ENCODE peak calls at places on chromosomes 11 and 22, in four cellular contexts. One of them, this sample, is unnamed.

GRCh38 chr11:121634889-121635288 is 182.1 kb upstream of the SORL1-AS1 start:
- DNase-seq in upper lobe of right lung: no peak
- DNase-seq in tibial artery: no peak
- DNase-seq in Peyer's patch: no peak
- DNase-seq in this sample: no peak

GRCh38 chr11:111815489-111815888 is 49.3 kb upstream of the PPP2R1B start:
- DNase-seq in upper lobe of right lung: no peak
- DNase-seq in tibial artery: no peak
- DNase-seq in Peyer's patch: no peak
- DNase-seq in this sample: no peak

GRCh38 chr22:19201858-19202798 is 23.6 kb upstream of the SLC25A1 start:
- DNase-seq in upper lobe of right lung: no peak
- DNase-seq in tibial artery: no peak
- DNase-seq in Peyer's patch: peak
- DNase-seq in this sample: no peak

GRCh38 chr11:80103149-80103859 is 662.5 kb upstream of the TENM4 start:
- DNase-seq in upper lobe of right lung: no peak
- DNase-seq in tibial artery: no peak
- DNase-seq in Peyer's patch: no peak
- DNase-seq in this sample: no peak

GRCh38 chr11:75219869-75220268 is 20.7 kb upstream of the TPBGL start:
- DNase-seq in upper lobe of right lung: no peak
- DNase-seq in tibial artery: no peak
- DNase-seq in Peyer's patch: peak
- DNase-seq in this sample: no peak

GRCh38 chr11:13776134-13776815 is 107.8 kb downstream of the FAR1 start:
- DNase-seq in upper lobe of right lung: no peak
- DNase-seq in tibial artery: no peak
- DNase-seq in Peyer's patch: no peak
- DNase-seq in this sample: no peak

GRCh38 chr11:114059278-114059983 is at the start of gene ZBTB16:
- DNase-seq in upper lobe of right lung: peak
- DNase-seq in tibial artery: peak
- DNase-seq in Peyer's patch: peak
- DNase-seq in this sample: peak

GRCh38 chr11:102252339-102252891 is 64.9 kb upstream of the BIRC3 start:
- DNase-seq in upper lobe of right lung: no peak
- DNase-seq in tibial artery: no peak
- DNase-seq in Peyer's patch: no peak
- DNase-seq in this sample: no peak

GRCh38 chr11:73493838-73494598 is 103.9 kb downstream of the FAM168A start:
- DNase-seq in upper lobe of right lung: no peak
- DNase-seq in tibial artery: no peak
- DNase-seq in Peyer's patch: no peak
- DNase-seq in this sample: no peak

GRCh38 chr11:12318791-12319733 is 58.3 kb upstream of the PARVA start:
- DNase-seq in upper lobe of right lung: no peak
- DNase-seq in tibial artery: no peak
- DNase-seq in Peyer's patch: no peak
- DNase-seq in this sample: no peak

GRCh38 chr11:2892215-2893020 is 6.8 kb upstream of the CDKN1C start:
- DNase-seq in upper lobe of right lung: peak
- DNase-seq in tibial artery: peak
- DNase-seq in Peyer's patch: peak
- DNase-seq in this sample: no peak

GRCh38 chr11:9251306-9251705 is 13.8 kb downstream of the DENND5A start:
- DNase-seq in upper lobe of right lung: no peak
- DNase-seq in tibial artery: no peak
- DNase-seq in Peyer's patch: no peak
- DNase-seq in this sample: no peak

GRCh38 chr22:49746065-49746464 is 81.6 kb downstream of the BRD1 start:
- DNase-seq in upper lobe of right lung: no peak
- DNase-seq in tibial artery: no peak
- DNase-seq in Peyer's patch: no peak
- DNase-seq in this sample: no peak

GRCh38 chr22:36288571-36289405 is 35.9 kb downstream of the APOL1 start:
- DNase-seq in upper lobe of right lung: peak
- DNase-seq in tibial artery: peak
- DNase-seq in Peyer's patch: peak
- DNase-seq in this sample: no peak

GRCh38 chr11:64868904-64869570 is 9.4 kb downstream of the EHD1 start:
- DNase-seq in upper lobe of right lung: no peak
- DNase-seq in tibial artery: peak
- DNase-seq in Peyer's patch: no peak
- DNase-seq in this sample: no peak

GRCh38 chr11:116336540-116336939 is 436.2 kb downstream of the BUD13 start:
- DNase-seq in upper lobe of right lung: no peak
- DNase-seq in tibial artery: no peak
- DNase-seq in Peyer's patch: no peak
- DNase-seq in this sample: peak

GRCh38 chr11:68312780-68313573 is 586 bp downstream of the LRP5 start:
- DNase-seq in upper lobe of right lung: peak
- DNase-seq in tibial artery: no peak
- DNase-seq in Peyer's patch: peak
- DNase-seq in this sample: no peak

GRCh38 chr11:15938983-15939382 is 417.4 kb downstream of the SOX6 start:
- DNase-seq in upper lobe of right lung: no peak
- DNase-seq in tibial artery: no peak
- DNase-seq in Peyer's patch: no peak
- DNase-seq in this sample: no peak

GRCh38 chr22:18984564-18984963 is 48.5 kb upstream of the PRODH start:
- DNase-seq in upper lobe of right lung: no peak
- DNase-seq in tibial artery: no peak
- DNase-seq in Peyer's patch: peak
- DNase-seq in this sample: peak

GRCh38 chr11:85845052-85845631 is 10.0 kb upstream of the CCDC83 start:
- DNase-seq in upper lobe of right lung: no peak
- DNase-seq in tibial artery: no peak
- DNase-seq in Peyer's patch: no peak
- DNase-seq in this sample: no peak

GRCh38 chr11:28490763-28491382 is 382.7 kb downstream of the METTL15 start:
- DNase-seq in upper lobe of right lung: no peak
- DNase-seq in tibial artery: no peak
- DNase-seq in Peyer's patch: no peak
- DNase-seq in this sample: no peak

GRCh38 chr11:76805206-76805913 is 22.2 kb downstream of the TSKU start:
- DNase-seq in upper lobe of right lung: peak
- DNase-seq in tibial artery: no peak
- DNase-seq in Peyer's patch: peak
- DNase-seq in this sample: peak

GRCh38 chr22:36562261-36562835 is 33.4 kb upstream of the EIF3D start:
- DNase-seq in upper lobe of right lung: no peak
- DNase-seq in tibial artery: no peak
- DNase-seq in Peyer's patch: no peak
- DNase-seq in this sample: no peak

GRCh38 chr11:2791521-2792375 is 92.0 kb upstream of the KCNQ1OT1 start:
- DNase-seq in upper lobe of right lung: peak
- DNase-seq in tibial artery: peak
- DNase-seq in Peyer's patch: peak
- DNase-seq in this sample: peak

GRCh38 chr11:36240178-36240577 is 49.0 kb downstream of the COMMD9 start:
- DNase-seq in upper lobe of right lung: no peak
- DNase-seq in tibial artery: no peak
- DNase-seq in Peyer's patch: no peak
- DNase-seq in this sample: no peak

GRCh38 chr22:42630901-42631602 is 9.3 kb downstream of the ATP5MGL start:
- DNase-seq in upper lobe of right lung: no peak
- DNase-seq in tibial artery: no peak
- DNase-seq in Peyer's patch: peak
- DNase-seq in this sample: no peak

GRCh38 chr11:76684470-76684869 is 13.9 kb upstream of the LRRC32 start:
- DNase-seq in upper lobe of right lung: no peak
- DNase-seq in tibial artery: no peak
- DNase-seq in Peyer's patch: no peak
- DNase-seq in this sample: no peak

GRCh38 chr11:125364085-125364822 is 131.8 kb downstream of the FEZ1 start:
- DNase-seq in upper lobe of right lung: no peak
- DNase-seq in tibial artery: no peak
- DNase-seq in Peyer's patch: no peak
- DNase-seq in this sample: no peak
- TF ChIP-seq CTCF in upper lobe of right lung: no peak
- TF ChIP-seq CTCF in tibial artery: no peak
- TF ChIP-seq CTCF in Peyer's patch: no peak
- TF ChIP-seq CTCF in this sample: peak

DNA sequence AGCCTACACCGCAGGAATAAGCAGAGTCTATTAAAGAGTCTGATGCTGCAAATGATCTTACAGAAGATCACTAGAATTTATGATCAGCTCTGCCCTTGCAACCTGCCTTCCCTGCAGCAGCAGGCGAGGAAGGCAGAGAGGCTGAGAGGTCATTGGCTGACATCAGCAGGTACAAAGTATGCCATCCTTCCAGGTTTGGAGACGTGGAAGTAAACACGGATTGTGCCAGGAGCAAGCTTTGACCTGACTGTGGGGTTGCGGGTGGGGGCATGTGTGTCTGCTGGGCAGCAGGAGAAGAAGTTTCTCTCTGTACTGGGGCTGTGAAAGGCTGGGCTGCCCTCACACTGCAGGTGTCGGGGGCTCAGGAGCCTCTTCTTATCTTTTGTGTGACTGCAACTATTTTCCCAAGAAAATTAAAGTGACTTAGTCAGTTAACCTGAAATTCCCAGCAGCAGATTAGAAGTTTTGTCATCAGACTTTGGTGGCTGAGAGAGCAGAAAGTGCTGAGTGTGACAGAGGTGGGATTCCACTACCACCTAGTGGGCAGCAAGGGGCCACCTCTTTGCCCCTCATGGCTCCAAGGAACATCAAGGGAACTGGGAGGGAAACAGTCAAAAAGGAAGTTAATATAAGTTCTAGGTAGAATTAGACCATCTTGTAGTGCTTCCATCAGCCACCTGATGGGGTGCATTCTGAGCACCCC is 565.9 kb downstream of the ETS1 start:
- DNase-seq in upper lobe of right lung: no peak
- DNase-seq in tibial artery: no peak
- DNase-seq in Peyer's patch: no peak
- DNase-seq in this sample: no peak
- TF ChIP-seq CTCF in upper lobe of right lung: no peak
- TF ChIP-seq CTCF in tibial artery: no peak
- TF ChIP-seq CTCF in Peyer's patch: no peak
- TF ChIP-seq CTCF in this sample: peak

DNA sequence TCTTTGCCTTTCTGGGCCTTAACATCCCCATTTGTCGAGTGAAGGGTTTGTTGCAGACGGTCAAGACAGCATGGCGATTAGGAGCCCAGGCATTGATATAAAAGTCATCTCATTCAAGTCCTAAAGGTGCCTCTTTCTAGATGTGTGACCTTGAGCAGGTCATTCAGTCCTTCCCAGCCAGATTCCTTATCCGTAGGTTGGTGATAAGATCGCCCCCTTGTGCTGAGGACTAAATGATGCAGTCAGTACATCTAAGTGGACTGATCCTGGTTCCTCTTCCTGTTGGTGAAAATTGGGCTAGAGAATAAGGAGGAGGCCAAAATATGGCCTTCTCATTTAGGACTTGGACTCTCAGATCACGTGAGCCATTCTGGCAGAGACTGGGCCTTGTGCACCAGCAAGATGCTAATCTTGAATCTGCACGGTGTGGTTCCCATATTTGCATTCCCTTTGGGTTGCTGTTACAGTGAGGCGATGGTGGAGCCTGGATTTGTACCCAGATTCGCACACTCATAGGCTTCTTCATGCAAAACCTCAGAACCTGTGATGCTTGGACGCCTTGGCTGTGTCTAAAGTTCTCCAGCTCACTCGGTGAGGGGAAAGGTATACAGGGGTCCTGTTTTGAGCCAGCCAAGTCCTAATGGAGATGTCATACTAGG is 156.8 kb downstream of the MYO18B start:
- DNase-seq in upper lobe of right lung: no peak
- DNase-seq in tibial artery: no peak
- DNase-seq in Peyer's patch: no peak
- DNase-seq in this sample: no peak
- TF ChIP-seq CTCF in upper lobe of right lung: peak
- TF ChIP-seq CTCF in tibial artery: no peak
- TF ChIP-seq CTCF in Peyer's patch: no peak
- TF ChIP-seq CTCF in this sample: peak

GRCh38 chr11:130003717-130004001 is 1.0 kb upstream of the PRDM10 start:
- DNase-seq in upper lobe of right lung: no peak
- DNase-seq in tibial artery: no peak
- DNase-seq in Peyer's patch: peak
- DNase-seq in this sample: no peak
- TF ChIP-seq CTCF in upper lobe of right lung: no peak
- TF ChIP-seq CTCF in tibial artery: no peak
- TF ChIP-seq CTCF in Peyer's patch: no peak
- TF ChIP-seq CTCF in this sample: no peak

DNA sequence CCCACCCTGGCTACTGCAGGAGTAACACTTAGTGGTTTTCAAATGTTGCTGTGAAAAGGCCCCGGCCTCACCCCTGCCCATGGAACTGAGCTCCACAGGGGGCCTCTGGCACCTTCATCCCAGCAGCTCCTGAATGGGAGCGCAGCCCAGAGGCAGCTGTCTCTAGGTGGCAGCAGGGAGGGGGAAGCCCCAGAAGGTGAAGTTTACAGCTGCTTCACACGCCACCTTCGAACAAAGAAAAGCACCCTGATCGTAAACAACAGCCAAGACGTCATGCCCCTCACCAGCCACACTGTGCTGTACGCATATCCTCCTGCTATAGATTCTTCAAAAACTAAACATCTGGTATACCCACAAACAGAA is 105.5 kb downstream of the CTTN start:
- DNase-seq in upper lobe of right lung: no peak
- DNase-seq in tibial artery: no peak
- DNase-seq in Peyer's patch: peak
- DNase-seq in this sample: no peak
- TF ChIP-seq CTCF in upper lobe of right lung: no peak
- TF ChIP-seq CTCF in tibial artery: no peak
- TF ChIP-seq CTCF in Peyer's patch: no peak
- TF ChIP-seq CTCF in this sample: peak

This sample was measured in type B pancreatic cell.